ENCODE peak calls at places on chromosomes 11 and 22, in nine cellular contexts. B is CD4-positive, alpha-beta memory T cell; S is CD4-positive, alpha-beta T cell; Z is thoracic aorta; H is Peyer's patch; K is esophagus squamous epithelium; Y is cardiac muscle cell; R is HCT116; D is RWPE1. A is an unnamed sample.

GRCh38 chr11:130315354-130315970 is 745 bp upstream of the ZBTB44 start:
- DNase-seq in Y (no peak), Z (no peak), R (no peak), H (peak), S (peak), D (no peak), K (peak), B (peak), A (peak)

GRCh38 chr11:65060913-65061408 is 2.6 kb upstream of the NAALADL1 start:
- DNase-seq in D (no peak), B (no peak), R (no peak), H (no peak), Z (no peak), K (no peak), Y (peak), S (no peak), A (no peak)

GRCh38 chr22:36765131-36765942 is 10.6 kb downstream of the IFT27 start:
- DNase-seq in B (no peak), R (no peak), S (no peak), H (no peak), Y (no peak), Z (no peak), K (no peak), D (no peak), A (no peak)

GRCh38 chr11:66957971-66958231 is 282 bp downstream of the PC start:
- DNase-seq in K (no peak), S (no peak), Y (no peak), D (no peak), H (no peak), Z (no peak), R (no peak), B (no peak), A (no peak)

GRCh38 chr22:33354928-33355327 is 296.7 kb upstream of the SYN3 start:
- DNase-seq in R (no peak), Y (peak), S (no peak), B (no peak), H (no peak), Z (no peak), K (no peak), D (no peak), A (no peak)

GRCh38 chr11:20160425-20161229 is at the start of gene DBX1:
- DNase-seq in Y (no peak), R (no peak), Z (no peak), D (no peak), H (no peak), S (no peak), B (no peak), K (no peak), A (no peak)

GRCh38 chr11:114150671-114151070 is 91.2 kb downstream of the ZBTB16 start:
- DNase-seq in Z (no peak), D (no peak), H (no peak), Y (no peak), B (no peak), K (no peak), R (no peak), S (no peak), A (no peak)

GRCh38 chr11:74447720-74448119 is 19.6 kb downstream of the KCNE3 start:
- DNase-seq in B (no peak), H (no peak), K (no peak), D (no peak), S (no peak), Z (no peak), Y (no peak), R (no peak), A (no peak)

GRCh38 chr11:113043704-113044103 is 82.5 kb downstream of the NCAM1 start:
- DNase-seq in Y (no peak), H (no peak), B (no peak), K (no peak), R (no peak), D (no peak), Z (no peak), S (no peak), A (no peak)

GRCh38 chr22:27278986-27279385 is 522.6 kb downstream of the MN1 start:
- DNase-seq in B (no peak), H (no peak), R (no peak), K (no peak), Y (no peak), Z (no peak), D (peak), S (no peak), A (no peak)

GRCh38 chr11:72202571-72202970 is 10.6 kb downstream of the FOLR1 start:
- DNase-seq in Y (no peak), D (no peak), Z (no peak), H (no peak), S (no peak), R (no peak), K (no peak), B (no peak), A (no peak)

GRCh38 chr11:74877132-74877531 is 71.8 kb downstream of the XRRA1 start:
- DNase-seq in Y (no peak), B (no peak), S (no peak), Z (no peak), H (no peak), K (no peak), R (peak), D (no peak), A (no peak)

GRCh38 chr11:64234840-64235379 is 526 bp downstream of the VEGFB start:
- DNase-seq in R (no peak), B (peak), Z (no peak), K (no peak), D (no peak), Y (peak), S (no peak), H (peak), A (peak)

GRCh38 chr11:14672635-14673034 is 29.0 kb downstream of the PDE3B start:
- DNase-seq in Y (no peak), Z (no peak), S (no peak), B (no peak), D (peak), R (no peak), K (no peak), H (no peak), A (no peak)

GRCh38 chr11:17553249-17553546 is 6.1 kb downstream of the OTOG start:
- DNase-seq in R (no peak), B (no peak), D (no peak), Z (no peak), K (no peak), H (no peak), S (no peak), Y (no peak), A (no peak)

GRCh38 chr11:68750197-68750987 is 928 bp downstream of the TESMIN start:
- DNase-seq in K (no peak), Z (no peak), H (peak), D (no peak), B (peak), R (no peak), S (no peak), Y (no peak), A (no peak)

GRCh38 chr11:44351898-44352498 is 42.1 kb upstream of the ALX4 start:
- DNase-seq in H (no peak), D (no peak), S (no peak), K (no peak), Z (no peak), R (peak), B (no peak), Y (no peak), A (no peak)

GRCh38 chr22:41598891-41599635 is 9.4 kb upstream of the PMM1 start:
- DNase-seq in S (no peak), D (no peak), Y (no peak), Z (no peak), R (no peak), K (no peak), B (no peak), H (no peak), A (no peak)

GRCh38 chr22:42697542-42698013 is 23.1 kb downstream of the A4GALT start:
- DNase-seq in B (no peak), D (peak), R (peak), H (no peak), S (no peak), K (no peak), Y (peak), Z (peak), A (no peak)

GRCh38 chr22:24357547-24357946 is 69.9 kb upstream of the ADORA2A start:
- DNase-seq in Y (no peak), Z (no peak), H (no peak), D (no peak), K (no peak), B (no peak), R (no peak), S (no peak), A (no peak)

GRCh38 chr22:39170825-39171622 is 18.5 kb upstream of the CBX7 start:
- DNase-seq in D (peak), H (peak), R (peak), K (no peak), Y (peak), Z (no peak), B (peak), S (peak), A (peak)

GRCh38 chr22:35601743-35602633 is 15.1 kb downstream of the MB start:
- DNase-seq in R (no peak), B (no peak), S (no peak), Z (no peak), D (peak), K (no peak), Y (no peak), H (no peak), A (no peak)

GRCh38 chr22:29658171-29658570 is 54.7 kb downstream of the NF2 start:
- DNase-seq in S (no peak), K (no peak), Y (peak), D (no peak), B (no peak), H (no peak), R (no peak), Z (no peak), A (no peak)

GRCh38 chr11:75733346-75734107 is 15.9 kb downstream of the MOGAT2 start:
- DNase-seq in Z (no peak), R (no peak), Y (no peak), S (no peak), H (no peak), B (no peak), D (no peak), K (no peak), A (no peak)

GRCh38 chr11:7690648-7691047 is 15.6 kb downstream of the OVCH2 start:
- DNase-seq in Z (no peak), Y (no peak), B (no peak), R (no peak), D (no peak), K (no peak), S (no peak), H (no peak), A (no peak)

GRCh38 chr11:69007978-69008381 is 5.1 kb downstream of the MRGPRF start:
- DNase-seq in B (no peak), Y (no peak), K (no peak), R (no peak), Z (no peak), D (no peak), S (no peak), H (no peak), A (no peak)

GRCh38 chr11:86240164-86240563 is 4.4 kb upstream of the EED start:
- DNase-seq in H (no peak), D (no peak), Z (no peak), Y (no peak), B (no peak), K (no peak), R (no peak), S (no peak), A (no peak)

GRCh38 chr11:120404495-120404894 is 68.3 kb downstream of the ARHGEF12 start:
- DNase-seq in H (no peak), B (no peak), K (no peak), Y (no peak), S (no peak), Z (no peak), R (no peak), D (no peak), A (no peak)

GRCh38 chr22:42178910-42179495 is 48.4 kb upstream of the CYP2D6 start:
- DNase-seq in S (no peak), B (no peak), Z (no peak), H (no peak), D (no peak), K (no peak), Y (no peak), R (no peak), A (no peak)

GRCh38 chr11:78346799-78347198 is 70.8 kb downstream of the GAB2 start:
- DNase-seq in R (no peak), D (no peak), Z (no peak), K (no peak), H (no peak), S (no peak), Y (no peak), B (no peak), A (no peak)

GRCh38 chr11:76215946-76216345 is 9.6 kb upstream of the WNT11 start:
- DNase-seq in S (no peak), Y (no peak), R (no peak), D (no peak), H (no peak), B (no peak), Z (no peak), K (no peak), A (no peak)

GRCh38 chr22:35274154-35274871 is 17.0 kb downstream of the HMGXB4 start:
- DNase-seq in B (no peak), S (no peak), H (no peak), R (no peak), Z (no peak), K (no peak), Y (no peak), D (no peak), A (no peak)

GRCh38 chr11:3121931-3122774 is 43.0 kb downstream of the OSBPL5 start:
- DNase-seq in Z (no peak), R (no peak), D (no peak), Y (no peak), H (no peak), K (no peak), S (no peak), B (no peak), A (no peak)

GRCh38 chr22:17113600-17113999 is 7.6 kb downstream of the TMEM121B start:
- DNase-seq in D (no peak), S (no peak), Y (no peak), K (no peak), Z (no peak), H (no peak), B (no peak), R (no peak), A (no peak)

GRCh38 chr22:20264614-20265452 is 3.3 kb downstream of the RTN4R start:
- DNase-seq in R (no peak), B (no peak), Z (no peak), D (no peak), S (no peak), H (no peak), Y (no peak), K (no peak), A (no peak)

GRCh38 chr11:2701898-2702434 is 2.2 kb upstream of the KCNQ1OT1 start:
- DNase-seq in Z (no peak), D (no peak), Y (no peak), R (no peak), H (no peak), B (no peak), S (no peak), K (no peak), A (no peak)

GRCh38 chr11:61008971-61009370 is 37.5 kb downstream of the CD6 start:
- DNase-seq in Y (no peak), R (no peak), B (no peak), Z (no peak), H (no peak), D (no peak), K (no peak), S (no peak), A (no peak)
- H3K27ac ChIP-seq in Y (no peak), R (no peak), B (no peak), Z (no peak), H (no peak), D (no peak), K (no peak), S (no peak), A (no peak)

DNA sequence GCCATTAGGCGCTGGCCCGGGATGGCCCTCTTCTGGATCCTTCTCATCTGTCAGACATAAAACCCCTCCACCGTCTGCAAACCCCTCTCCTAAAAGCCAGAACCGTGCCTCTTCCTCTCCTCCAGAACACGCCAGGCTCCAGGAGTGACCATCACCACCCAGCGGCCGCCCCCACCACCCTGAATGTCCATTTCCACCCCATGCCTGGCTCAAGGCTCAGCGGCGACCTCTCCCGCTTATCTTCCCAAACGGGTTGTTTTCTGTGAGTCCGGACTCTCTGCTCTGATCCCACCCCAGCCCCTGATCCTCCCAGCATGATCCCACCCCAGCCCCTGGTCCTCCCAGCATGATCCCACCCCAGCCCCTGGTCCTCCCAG is 37.6 kb downstream of the CELSR1 start:
- DNase-seq in D (no peak), K (no peak), H (no peak), Z (no peak), B (no peak), R (no peak), Y (no peak), S (no peak), A (no peak)
- H3K27ac ChIP-seq in D (peak), K (no peak), H (no peak), Z (no peak), B (no peak), R (no peak), Y (peak), S (no peak), A (no peak)

DNA sequence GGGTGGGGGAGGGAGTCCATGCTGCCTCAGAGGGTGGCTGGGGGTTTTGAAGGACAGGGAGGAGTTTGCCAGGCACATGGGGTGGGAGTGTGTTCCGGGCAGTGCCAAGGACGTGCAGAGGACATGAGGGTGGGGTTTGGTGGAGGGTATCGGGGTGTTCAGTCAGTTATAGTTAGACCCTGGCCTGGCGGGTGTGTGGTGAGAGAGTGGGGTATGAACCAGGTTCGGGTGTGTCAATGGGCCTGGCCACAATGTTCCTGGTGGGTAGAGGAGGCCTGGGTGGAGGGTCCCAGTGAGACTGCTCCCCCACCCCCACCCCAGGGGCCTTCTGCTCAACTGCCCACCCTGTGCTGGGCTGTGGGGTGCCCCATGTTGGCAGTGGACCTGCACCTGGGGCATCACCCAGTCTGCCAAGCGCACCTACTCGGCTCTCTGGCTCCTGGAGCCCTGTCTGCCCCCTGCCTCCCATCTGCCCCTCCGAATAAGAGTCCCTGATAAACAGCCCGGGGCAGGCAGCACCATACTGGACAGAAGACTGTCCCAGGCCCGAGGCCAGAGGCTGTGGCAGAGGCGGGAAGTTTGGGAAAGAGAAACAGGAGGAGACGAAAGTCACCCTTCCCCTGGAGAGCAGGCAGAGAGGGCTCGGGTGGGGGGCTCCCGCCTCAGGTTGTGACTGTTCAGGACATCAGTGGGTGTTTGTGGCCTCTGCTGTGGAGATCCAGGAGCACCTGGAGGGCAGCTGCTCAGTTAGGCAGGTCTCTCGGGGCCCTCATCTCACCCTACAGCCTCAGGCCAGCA is 4.1 kb downstream of the PIM3 start:
- DNase-seq in Z (peak), D (no peak), K (no peak), H (no peak), B (no peak), R (no peak), Y (no peak), S (peak), A (no peak)
- H3K27ac ChIP-seq in Z (peak), D (peak), K (peak), H (peak), B (peak), R (peak), Y (peak), S (peak), A (no peak)

GRCh38 chr11:109752212-109752825 is 330.3 kb downstream of the C11orf87 start:
- DNase-seq in Z (no peak), B (no peak), K (no peak), R (no peak), S (no peak), H (no peak), D (no peak), Y (no peak), A (no peak)

GRCh38 chr11:109747839-109748238 is 325.8 kb downstream of the C11orf87 start:
- DNase-seq in Z (no peak), S (no peak), Y (no peak), K (no peak), H (no peak), D (no peak), B (no peak), R (no peak), A (no peak)

GRCh38 chr11:109756951-109757350 is 335.0 kb downstream of the C11orf87 start:
- DNase-seq in Z (no peak), R (no peak), Y (no peak), D (no peak), B (no peak), S (no peak), K (no peak), H (no peak), A (no peak)

GRCh38 chr11:109745996-109746625 is 324.1 kb downstream of the C11orf87 start:
- DNase-seq in R (no peak), H (no peak), Y (no peak), D (no peak), B (no peak), S (no peak), K (no peak), Z (no peak), A (no peak)

GRCh38 chr11:109750964-109751363 is 329.0 kb downstream of the C11orf87 start:
- DNase-seq in D (no peak), K (no peak), Z (no peak), H (no peak), B (no peak), S (no peak), R (no peak), Y (no peak), A (no peak)
- H3K27ac ChIP-seq in D (no peak), K (no peak), Z (no peak), H (no peak), B (no peak), S (no peak), R (no peak), Y (no peak), A (no peak)

DNA sequence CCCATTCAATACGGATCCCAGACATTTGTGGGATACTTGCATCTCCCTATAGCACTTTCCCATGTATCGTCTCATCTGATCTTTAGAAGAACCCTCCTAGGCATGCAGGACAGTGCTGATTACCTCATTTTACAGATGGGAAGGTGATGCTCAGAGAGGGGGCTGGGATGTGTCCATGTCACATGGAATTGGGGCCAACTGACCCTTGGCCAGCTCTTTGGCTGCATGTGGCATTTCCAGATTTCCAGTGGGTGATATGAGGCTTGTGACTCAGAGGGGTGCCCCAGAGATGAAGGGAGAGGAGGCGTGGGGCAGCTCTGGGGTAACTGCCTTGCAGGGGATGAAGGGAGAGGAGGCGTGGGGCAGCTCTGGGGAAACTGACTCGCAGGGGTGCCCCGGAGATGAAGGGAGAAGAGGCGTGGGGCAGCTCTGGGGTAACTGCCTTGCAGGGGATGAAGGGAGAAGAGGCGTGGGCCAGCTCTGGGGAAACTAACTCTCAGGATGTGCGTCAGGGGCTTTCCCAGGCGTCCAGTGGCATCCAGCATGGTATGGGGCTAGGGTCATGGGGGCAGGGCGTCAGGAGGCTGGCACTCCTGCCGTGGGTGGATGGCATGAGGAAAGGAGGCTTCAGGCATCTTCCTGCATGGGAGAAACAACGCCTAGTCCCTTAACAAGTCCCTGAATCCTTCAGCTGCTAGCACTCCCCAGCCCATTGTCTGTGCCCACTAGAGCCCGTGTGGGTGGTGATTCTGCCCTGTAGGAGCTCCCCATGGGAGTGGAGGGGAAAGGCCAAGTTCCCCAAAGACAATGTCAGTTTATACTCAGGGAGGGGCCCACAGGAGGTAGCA is 11.9 kb upstream of the CERK start:
- DNase-seq in D (no peak), H (no peak), Y (no peak), B (no peak), K (no peak), Z (no peak), S (no peak), R (no peak), A (no peak)
- H3K27ac ChIP-seq in D (peak), H (peak), Y (no peak), B (peak), K (peak), Z (no peak), S (peak), R (no peak), A (peak)

GRCh38 chr11:11608783-11609232 is 13.0 kb downstream of the GALNT18 start:
- DNase-seq in R (no peak), D (peak), B (no peak), Z (no peak), Y (no peak), K (no peak), S (no peak), H (no peak), A (no peak)
- H3K27ac ChIP-seq in R (peak), D (peak), B (no peak), Z (peak), Y (no peak), K (no peak), S (no peak), H (no peak), A (no peak)